ENCODE peak calls at places on chromosomes 12 and 14, in six cellular contexts. X, N, E, I, F and D are unnamed samples.

GRCh38 chr14:52025310-52025709 is 36.0 kb downstream of the RTRAF start:
- DNase-seq in I (no peak), N (no peak), X (no peak), E (no peak), F (no peak), D (no peak)

GRCh38 chr14:105168979-105169507 is 467 bp upstream of the JAG2 start:
- DNase-seq in X (no peak), E (peak), I (no peak), F (peak), N (no peak), D (no peak)

GRCh38 chr12:96285158-96285557 is 91.0 kb downstream of the ELK3 start:
- DNase-seq in I (no peak), E (no peak), N (no peak), X (no peak), F (no peak), D (no peak)

GRCh38 chr12:115384391-115384790 is 700.4 kb upstream of the TBX3 start:
- DNase-seq in I (no peak), F (no peak), X (no peak), E (no peak), N (no peak), D (no peak)

GRCh38 chr14:75907722-75908330 is 74.0 kb downstream of the TGFB3 start:
- DNase-seq in X (no peak), E (no peak), F (no peak), I (no peak), N (no peak), D (no peak)

GRCh38 chr14:53002576-53002975 is 51.7 kb upstream of the FERMT2 start:
- DNase-seq in F (no peak), N (no peak), E (no peak), I (no peak), X (peak), D (no peak)

GRCh38 chr14:100782516-100783320 is 43.2 kb upstream of the MEG3 start:
- DNase-seq in E (peak), N (no peak), F (no peak), X (peak), I (no peak), D (no peak)

GRCh38 chr12:56084958-56085543 is 5.1 kb downstream of the ERBB3 start:
- DNase-seq in N (no peak), F (peak), I (no peak), E (no peak), X (no peak), D (no peak)

GRCh38 chr12:98352835-98353234 is 162.6 kb upstream of the TMPO start:
- DNase-seq in N (no peak), I (no peak), E (no peak), F (no peak), X (no peak), D (no peak)

GRCh38 chr12:1922985-1923384 is 4.5 kb upstream of the CACNA2D4 start:
- DNase-seq in E (no peak), X (no peak), I (no peak), F (no peak), N (no peak), D (no peak)

GRCh38 chr12:93622485-93622884 is 50.0 kb downstream of the SOCS2 start:
- DNase-seq in N (no peak), F (no peak), I (no peak), E (no peak), X (no peak), D (no peak)

GRCh38 chr12:17511369-17511768 is 578.6 kb downstream of the RERGL start:
- DNase-seq in I (no peak), F (no peak), N (no peak), X (no peak), E (no peak), D (no peak)

GRCh38 chr12:47356129-47356622 is 276.4 kb upstream of the AMIGO2 start:
- DNase-seq in X (no peak), I (no peak), F (no peak), E (no peak), N (peak), D (peak)

GRCh38 chr12:7498832-7499231 is 4.7 kb downstream of the CD163 start:
- DNase-seq in X (no peak), N (no peak), E (no peak), F (no peak), I (no peak), D (no peak)

GRCh38 chr14:97077253-97077653 is 280.1 kb downstream of the VRK1 start:
- DNase-seq in N (peak), E (peak), X (no peak), F (no peak), I (no peak), D (peak)

GRCh38 chr12:91397866-91398532 is 215.4 kb upstream of the DCN start:
- DNase-seq in N (no peak), E (no peak), F (no peak), I (no peak), X (no peak), D (no peak)

GRCh38 chr12:129868566-129868965 is 35.3 kb downstream of the TMEM132D start:
- DNase-seq in E (no peak), I (no peak), X (no peak), F (no peak), N (no peak), D (no peak)

GRCh38 chr14:101563352-101563653 is 2.0 kb downstream of the DIO3 start:
- DNase-seq in F (no peak), I (no peak), N (no peak), X (no peak), E (no peak), D (no peak)

GRCh38 chr14:44165286-44165685 is 341.8 kb downstream of the FSCB start:
- DNase-seq in X (no peak), F (no peak), E (no peak), I (no peak), N (no peak), D (no peak)

GRCh38 chr14:44168566-44168965 is 338.5 kb downstream of the FSCB start:
- DNase-seq in X (no peak), I (no peak), N (no peak), F (no peak), E (no peak), D (no peak)

GRCh38 chr14:44162197-44162596 is 344.9 kb downstream of the FSCB start:
- DNase-seq in I (no peak), N (no peak), F (no peak), E (no peak), X (peak), D (no peak)

GRCh38 chr14:44166611-44167010 is 340.5 kb downstream of the FSCB start:
- DNase-seq in N (no peak), E (no peak), X (no peak), I (no peak), F (no peak), D (no peak)

GRCh38 chr14:44163946-44164345 is 343.1 kb downstream of the FSCB start:
- DNase-seq in E (no peak), N (no peak), X (no peak), I (no peak), F (no peak), D (no peak)
- TF ChIP-seq TAF1 in E (no peak), N (no peak), X (no peak), I (no peak), F (no peak), D (no peak)

DNA sequence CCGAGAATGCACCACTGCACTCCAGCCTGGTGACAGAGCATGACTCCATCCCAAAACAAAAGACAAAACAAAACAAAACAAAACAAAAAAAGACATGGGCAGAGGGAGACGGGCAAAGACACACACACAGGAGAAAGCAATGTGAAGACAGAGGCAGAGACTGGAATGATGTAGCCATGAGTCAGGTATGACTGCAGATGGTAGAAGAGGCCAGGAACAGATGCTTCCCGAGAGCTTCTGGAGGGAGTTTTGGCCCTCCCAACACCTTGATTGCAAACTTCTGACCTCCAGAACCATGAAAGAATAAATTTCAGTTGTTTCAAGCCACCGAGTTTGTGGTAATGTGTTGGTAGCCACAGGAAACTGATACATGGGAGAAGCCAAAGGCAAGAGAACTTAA is 27.1 kb downstream of the VWF start:
- DNase-seq in F (no peak), I (no peak), E (no peak), N (no peak), X (no peak), D (no peak)
- TF ChIP-seq TAF1 in F (no peak), I (no peak), E (no peak), N (no peak), X (no peak), D (no peak)

GRCh38 chr12:31118831-31119530 is 45.3 kb downstream of the DDX11 start:
- DNase-seq in I (no peak), E (peak), N (no peak), X (no peak), F (peak), D (no peak)
- TF ChIP-seq TAF1 in I (no peak), E (no peak), N (no peak), X (no peak), F (no peak), D (no peak)

DNA sequence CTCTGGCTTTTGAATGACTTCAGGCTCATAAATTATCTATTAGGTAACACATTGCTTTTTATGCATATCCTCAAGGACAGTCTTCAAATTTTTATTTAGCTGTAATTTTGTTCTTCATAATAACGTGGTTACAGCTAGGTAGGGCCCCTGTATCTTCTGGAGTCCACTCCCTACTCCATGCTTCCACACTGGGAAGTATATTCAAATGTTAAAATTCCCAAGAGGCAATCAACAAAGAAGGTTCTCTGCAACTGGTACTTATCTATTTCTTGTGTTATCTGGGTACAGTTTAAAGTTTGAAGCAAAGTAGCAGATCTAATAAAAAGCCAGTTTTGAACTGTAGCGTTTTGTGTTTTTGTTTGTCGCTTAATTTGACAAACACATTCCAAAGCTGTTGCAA is 20.1 kb upstream of the BAZ1A start:
- DNase-seq in I (no peak), N (no peak), F (no peak), E (no peak), X (no peak), D (no peak)
- TF ChIP-seq TAF1 in I (no peak), N (no peak), F (no peak), E (no peak), X (no peak), D (no peak)